ENCODE peak calls at places on chromosomes 16 and 17, in seven cellular contexts. B, T, I, J, D, N and L are unnamed samples.

GRCh38 chr17:55219484-55219883 is 45.3 kb upstream of the HLF start:
- DNase-seq in B (no peak), T (no peak), I (no peak), J (no peak), D (no peak), N (no peak), L (no peak)

GRCh38 chr16:83933885-83934683 is 19.0 kb upstream of the OSGIN1 start:
- DNase-seq in B (no peak), T (no peak), I (peak), J (no peak), D (no peak), N (no peak), L (no peak)

GRCh38 chr16:29302976-29303375 is 103.5 kb downstream of the NPIPB11 start:
- DNase-seq in B (no peak), T (no peak), I (no peak), J (no peak), D (no peak), N (no peak), L (no peak)

GRCh38 chr17:13786000-13786598 is 184.4 kb upstream of the HS3ST3A1 start:
- DNase-seq in B (peak), T (no peak), I (peak), J (no peak), D (no peak), N (peak), L (peak)

GRCh38 chr17:50443492-50444051 is 17.6 kb downstream of the ACSF2 start:
- DNase-seq in B (no peak), T (no peak), I (peak), J (no peak), D (no peak), N (peak), L (no peak)

GRCh38 chr17:77884019-77884418 is 74.5 kb upstream of the TNRC6C start:
- DNase-seq in B (no peak), T (no peak), I (peak), J (no peak), D (no peak), N (peak), L (no peak)

GRCh38 chr16:85650864-85651811 is 37.6 kb downstream of the GINS2 start:
- DNase-seq in B (no peak), T (peak), I (no peak), J (no peak), D (peak), N (no peak), L (no peak)

GRCh38 chr17:72421128-72422092 is 300.6 kb downstream of the SOX9 start:
- DNase-seq in B (peak), T (peak), I (peak), J (peak), D (peak), N (peak), L (peak)

GRCh38 chr17:58315750-58316149 is 12.8 kb downstream of the TSPOAP1 start:
- DNase-seq in B (no peak), T (no peak), I (no peak), J (no peak), D (no peak), N (no peak), L (no peak)

GRCh38 chr17:74736423-74737298 is at the start of gene RAB37:
- DNase-seq in B (no peak), T (peak), I (no peak), J (peak), D (peak), N (no peak), L (no peak)

GRCh38 chr16:3949287-3949686 is 68.8 kb upstream of the CREBBP start:
- DNase-seq in B (no peak), T (no peak), I (no peak), J (no peak), D (no peak), N (peak), L (no peak)

GRCh38 chr17:17416400-17417360 is 60.1 kb upstream of the MED9 start:
- DNase-seq in B (no peak), T (peak), I (peak), J (peak), D (no peak), N (peak), L (peak)

GRCh38 chr17:28717578-28718316 is at the start of gene RAB34:
- DNase-seq in B (peak), T (peak), I (peak), J (peak), D (peak), N (peak), L (peak)
- TF ChIP-seq CTCF in B (peak), T (no peak), I (peak), J (peak), D (peak), N (peak), L (no peak)

GRCh38 chr17:82149401-82150099 is 51.5 kb upstream of the FASN start:
- DNase-seq in B (no peak), T (no peak), I (no peak), J (no peak), D (no peak), N (no peak), L (no peak)

GRCh38 chr17:82148997-82149396 is 51.0 kb upstream of the FASN start:
- DNase-seq in B (no peak), T (no peak), I (no peak), J (no peak), D (no peak), N (no peak), L (no peak)

GRCh38 chr17:82145550-82146165 is 47.6 kb upstream of the FASN start:
- DNase-seq in B (no peak), T (no peak), I (no peak), J (no peak), D (no peak), N (no peak), L (no peak)

GRCh38 chr17:82146663-82147654 is 48.9 kb upstream of the FASN start:
- DNase-seq in B (no peak), T (no peak), I (no peak), J (no peak), D (no peak), N (no peak), L (no peak)

GRCh38 chr17:82148011-82148410 is 50.0 kb upstream of the FASN start:
- DNase-seq in B (no peak), T (no peak), I (no peak), J (no peak), D (no peak), N (no peak), L (no peak)
- TF ChIP-seq CTCF in B (no peak), T (no peak), I (no peak), J (no peak), D (no peak), N (no peak), L (no peak)

GRCh38 chr17:35117984-35118383 is 1.7 kb downstream of the RAD51D start:
- DNase-seq in B (no peak), T (no peak), I (peak), J (peak), D (no peak), N (peak), L (no peak)
- TF ChIP-seq CTCF in B (no peak), T (no peak), I (peak), J (peak), D (no peak), N (peak), L (peak)

GRCh38 chr16:51473091-51473490 is 322.0 kb upstream of the SALL1 start:
- DNase-seq in B (no peak), T (no peak), I (no peak), J (no peak), D (no peak), N (peak), L (no peak)

DNA sequence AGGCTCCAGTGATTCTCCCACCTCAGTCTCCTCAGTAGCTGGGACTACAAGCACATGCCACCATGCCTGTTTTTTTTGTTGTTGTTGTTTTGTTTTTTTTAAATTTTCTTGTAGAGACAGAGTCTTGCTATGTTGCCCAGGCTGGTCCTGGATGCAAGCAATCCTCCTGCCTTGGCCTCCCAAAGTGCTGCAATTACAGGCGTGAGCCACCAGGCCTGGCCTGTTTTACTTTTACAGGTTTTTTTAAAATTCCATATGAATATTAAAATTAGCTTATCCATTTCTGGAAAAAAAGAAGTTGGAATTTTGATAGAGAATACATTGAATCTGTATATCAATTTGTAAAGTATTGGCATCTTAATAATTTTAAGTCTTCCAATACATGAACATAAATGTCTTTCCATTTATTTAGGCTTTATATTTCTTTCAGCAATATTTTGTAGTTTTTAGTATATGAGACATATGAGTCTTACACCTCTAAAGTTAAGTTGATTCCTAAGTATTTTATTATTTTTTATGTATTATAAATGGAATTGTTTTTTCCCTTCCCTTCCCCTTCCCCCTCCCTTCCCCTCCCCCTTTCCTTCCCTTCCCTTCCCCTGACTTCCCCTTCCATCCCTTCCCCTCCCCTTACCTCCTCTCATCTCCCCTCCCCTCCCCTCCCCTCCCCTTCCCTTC is 323.5 kb upstream of the SALL1 start:
- DNase-seq in B (no peak), T (no peak), I (no peak), J (no peak), D (no peak), N (no peak), L (no peak)
- TF ChIP-seq CTCF in B (no peak), T (no peak), I (no peak), J (no peak), D (no peak), N (no peak), L (no peak)

GRCh38 chr17:51908841-51909537 is 249.5 kb downstream of the CA10 start:
- DNase-seq in B (no peak), T (no peak), I (no peak), J (no peak), D (no peak), N (no peak), L (no peak)
- TF ChIP-seq CTCF in B (no peak), T (no peak), I (no peak), J (no peak), D (no peak), N (no peak), L (no peak)

GRCh38 chr16:89334988-89335802 is 117.7 kb downstream of the ZNF778 start:
- DNase-seq in B (no peak), T (no peak), I (no peak), J (no peak), D (no peak), N (no peak), L (no peak)
- TF ChIP-seq CTCF in B (peak), T (no peak), I (no peak), J (no peak), D (peak), N (no peak), L (no peak)

DNA sequence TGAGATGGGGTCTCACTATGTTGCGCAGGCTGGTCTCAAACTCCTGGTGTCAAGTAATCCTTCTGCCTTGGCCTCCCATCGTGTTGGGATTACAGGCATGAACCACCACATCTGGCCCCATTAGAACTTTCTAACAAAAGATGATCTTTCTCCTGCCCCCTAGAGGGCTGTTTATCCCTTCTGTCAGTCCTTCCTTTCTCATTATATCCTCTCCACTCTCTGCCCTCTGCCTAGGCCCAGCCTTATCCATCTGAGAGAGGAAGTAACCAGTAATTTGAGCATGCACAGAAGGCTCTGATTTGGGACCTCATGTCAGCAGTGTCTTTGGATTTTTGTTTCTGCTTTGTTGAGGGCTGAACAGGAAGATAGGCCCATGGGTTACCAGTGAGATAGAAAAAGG is 4.4 kb upstream of the DHX40 start:
- DNase-seq in B (no peak), T (peak), I (peak), J (peak), D (no peak), N (peak), L (no peak)
- TF ChIP-seq CTCF in B (peak), T (no peak), I (peak), J (peak), D (no peak), N (peak), L (peak)

DNA sequence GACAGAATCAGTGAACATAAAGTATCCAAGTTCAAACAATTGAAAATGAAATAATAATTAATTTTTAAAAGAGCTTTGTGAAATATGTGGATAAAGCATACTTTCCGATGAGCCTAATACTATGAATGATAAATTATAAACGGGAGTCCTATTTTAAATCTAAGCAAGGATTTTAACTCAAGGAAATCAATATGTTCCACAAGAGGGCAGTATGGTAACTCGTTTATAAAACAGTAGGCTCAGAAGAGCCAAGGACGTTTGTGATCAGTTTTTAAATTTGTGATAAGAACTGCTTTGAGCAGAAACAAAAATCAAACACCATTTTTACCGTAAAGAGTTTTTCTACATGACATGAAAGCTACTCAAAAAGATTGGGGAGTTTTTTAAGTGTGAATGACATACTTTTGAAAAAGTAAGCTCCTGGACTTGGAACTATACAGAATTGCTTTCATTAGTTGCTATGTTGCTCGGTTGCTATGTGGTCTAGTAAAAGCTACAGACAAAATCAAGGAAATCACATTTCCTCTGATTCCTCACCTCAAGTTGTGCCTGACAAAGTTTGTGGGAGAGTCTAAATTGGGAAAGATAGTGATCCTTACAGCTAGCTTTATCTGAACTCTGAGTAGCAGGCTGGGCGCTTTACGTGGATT is 11.8 kb upstream of the TEKT1 start:
- DNase-seq in B (no peak), T (no peak), I (peak), J (peak), D (no peak), N (peak), L (peak)
- TF ChIP-seq CTCF in B (peak), T (peak), I (peak), J (peak), D (peak), N (peak), L (peak)

DNA sequence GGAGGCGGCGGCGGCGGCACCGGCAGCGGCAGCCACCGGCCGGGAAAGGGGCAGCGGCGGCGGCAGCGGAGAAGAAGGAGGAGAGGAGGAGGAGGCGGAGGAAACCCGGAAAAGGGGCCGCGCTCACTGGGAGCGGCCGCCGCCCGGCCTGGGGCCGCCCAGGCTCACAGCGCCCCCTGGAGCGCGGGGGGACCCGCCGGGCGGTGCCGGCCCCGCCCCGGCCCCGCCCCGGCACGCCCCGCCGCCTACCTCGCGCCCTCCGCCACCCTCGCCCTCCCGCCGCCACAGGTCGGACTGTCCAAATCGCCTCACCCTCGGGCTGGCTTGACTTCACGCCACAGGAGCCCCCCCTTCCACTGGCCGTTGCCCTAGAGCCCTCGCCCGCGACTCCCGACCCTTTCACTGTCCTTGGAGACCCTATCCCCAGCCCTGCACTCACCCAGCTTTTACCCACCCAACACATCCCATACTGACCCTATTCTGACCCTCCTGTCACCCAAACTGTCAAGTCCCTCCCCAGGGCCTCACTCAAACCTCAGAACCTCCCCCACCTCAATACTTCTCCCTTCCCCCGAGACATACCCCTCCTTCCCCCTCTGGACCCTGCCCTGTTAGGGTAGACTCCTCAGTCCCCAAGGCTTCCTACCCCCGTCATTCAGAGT is at the start of gene CSNK2A2:
- DNase-seq in B (peak), T (peak), I (peak), J (peak), D (peak), N (peak), L (peak)
- TF ChIP-seq CTCF in B (peak), T (peak), I (peak), J (peak), D (peak), N (peak), L (peak)